ENCODE peak calls at places on chromosomes 5 and 9, in six cellular contexts. X is HCT116, S is GM23248, H is SK-N-SH, M is MM.1S, T is PC-3. Q is an unnamed sample.
A peak's percentile ranks its signal among the peaks of the same experiment; 100 is the strongest.

GRCh38 chr9:25600501-25600900 is 77.7 kb downstream of the TUSC1 start:
- DNase-seq in X (no peak), S (no peak), H (no peak), M (no peak), T (no peak), Q (no peak)

GRCh38 chr5:61275841-61276240 is 56.2 kb upstream of the ZSWIM6 start:
- DNase-seq in X (no peak), S (peak; percentile 73), H (no peak), M (no peak), T (peak; percentile 58), Q (no peak)

GRCh38 chr9:113807173-113808061 is 68.7 kb upstream of the ZNF618 start:
- DNase-seq in X (peak; percentile 33), S (peak; percentile 65), H (peak; percentile 75), M (peak; percentile 18), T (peak; percentile 64), Q (peak; percentile 60)

GRCh38 chr9:68827833-68828744 is 123.0 kb downstream of the PIP5K1B start:
- DNase-seq in X (no peak), S (no peak), H (no peak), M (no peak), T (no peak), Q (no peak)

GRCh38 chr5:122164070-122164435 is 34.7 kb downstream of the ZNF474 start:
- DNase-seq in X (no peak), S (no peak), H (no peak), M (no peak), T (no peak), Q (no peak)

GRCh38 chr5:144549580-144549979 is 378.9 kb downstream of the KCTD16 start:
- DNase-seq in X (no peak), S (peak; percentile 34), H (no peak), M (no peak), T (no peak), Q (no peak)

GRCh38 chr9:104850771-104851170 is 77.2 kb downstream of the ABCA1 start:
- DNase-seq in X (no peak), S (peak; percentile 45), H (no peak), M (no peak), T (peak; percentile 24), Q (no peak)

GRCh38 chr5:159104058-159104651 is 4.4 kb upstream of the EBF1 start:
- DNase-seq in X (no peak), S (peak; percentile 51), H (no peak), M (no peak), T (peak; percentile 25), Q (peak; percentile 81)

GRCh38 chr5:157354825-157355224 is 88.9 kb downstream of the CYFIP2 start:
- DNase-seq in X (no peak), S (no peak), H (peak; percentile 27), M (no peak), T (peak; percentile 48), Q (peak; percentile 54)

GRCh38 chr9:129617167-129617566 is 3.7 kb downstream of the C9orf50 start:
- DNase-seq in X (no peak), S (peak; percentile 88), H (no peak), M (peak; percentile 48), T (peak; percentile 54), Q (peak; percentile 55)

GRCh38 chr5:103244398-103244797 is 14.2 kb upstream of the MACIR start:
- DNase-seq in X (no peak), S (no peak), H (no peak), M (no peak), T (no peak), Q (no peak)

GRCh38 chr5:150184006-150184405 is 5.9 kb upstream of the SLC6A7 start:
- DNase-seq in X (no peak), S (no peak), H (no peak), M (no peak), T (no peak), Q (no peak)

GRCh38 chr5:447501-447900 is 4.5 kb downstream of the EXOC3 start:
- DNase-seq in X (no peak), S (no peak), H (no peak), M (no peak), T (no peak), Q (no peak)

GRCh38 chr9:107358867-107359440 is 75.9 kb downstream of the RAD23B start:
- DNase-seq in X (no peak), S (no peak), H (no peak), M (no peak), T (no peak), Q (no peak)

GRCh38 chr5:1039210-1039548 is 30.6 kb downstream of the NKD2 start:
- DNase-seq in X (no peak), S (no peak), H (no peak), M (no peak), T (no peak), Q (no peak)

GRCh38 chr9:128409998-128410397 is 10.7 kb upstream of the CERCAM start:
- DNase-seq in X (no peak), S (peak; percentile 72), H (no peak), M (no peak), T (peak; percentile 43), Q (peak; percentile 64)

GRCh38 chr5:124927735-124928134 is 181.3 kb upstream of the ZNF608 start:
- DNase-seq in X (no peak), S (peak; percentile 43), H (no peak), M (no peak), T (peak; percentile 6), Q (no peak)

GRCh38 chr5:72878854-72879253 is 62.4 kb downstream of the TNPO1 start:
- DNase-seq in X (no peak), S (no peak), H (no peak), M (no peak), T (no peak), Q (no peak)

GRCh38 chr9:125763373-125763772 is 16.2 kb downstream of the PBX3 start:
- DNase-seq in X (no peak), S (no peak), H (peak; percentile 17), M (no peak), T (peak; percentile 26), Q (peak; percentile 68)

GRCh38 chr9:123914517-123915199 is 15.3 kb downstream of the DENND1A start:
- DNase-seq in X (no peak), S (no peak), H (no peak), M (no peak), T (no peak), Q (no peak)

GRCh38 chr9:3118081-3118480 is 274.2 kb upstream of the PUM3 start:
- DNase-seq in X (no peak), S (no peak), H (no peak), M (no peak), T (no peak), Q (no peak)

GRCh38 chr9:2966846-2967372 is 123.0 kb upstream of the PUM3 start:
- DNase-seq in X (no peak), S (no peak), H (no peak), M (no peak), T (no peak), Q (no peak)

GRCh38 chr9:133114451-133114885 is 6.6 kb downstream of the RALGDS start:
- DNase-seq in X (no peak), S (peak; percentile 58), H (peak; percentile 85), M (no peak), T (no peak), Q (no peak)

GRCh38 chr5:62167651-62168050 is 138.4 kb upstream of the KIF2A start:
- DNase-seq in X (no peak), S (no peak), H (no peak), M (no peak), T (no peak), Q (no peak)

GRCh38 chr5:173378727-173379126 is 50.5 kb upstream of the STC2 start:
- DNase-seq in X (no peak), S (no peak), H (no peak), M (no peak), T (no peak), Q (no peak)

GRCh38 chr5:39370555-39371366 is 6.5 kb upstream of the C9 start:
- DNase-seq in X (no peak), S (peak; percentile 46), H (no peak), M (no peak), T (no peak), Q (no peak)

GRCh38 chr9:77764894-77765780 is 117.0 kb upstream of the GNA14 start:
- DNase-seq in X (peak; percentile 32), S (peak; percentile 74), H (peak; percentile 32), M (no peak), T (peak; percentile 70), Q (peak; percentile 10)

GRCh38 chr9:114902773-114903589 is 27.4 kb downstream of the TNFSF8 start:
- DNase-seq in X (no peak), S (peak; percentile 50), H (no peak), M (peak; percentile 82), T (peak; percentile 39), Q (no peak)

GRCh38 chr9:114905160-114905940 is 25.0 kb downstream of the TNFSF8 start:
- DNase-seq in X (no peak), S (no peak), H (no peak), M (no peak), T (no peak), Q (no peak)

GRCh38 chr9:114899461-114899860 is 30.9 kb downstream of the TNFSF8 start:
- DNase-seq in X (no peak), S (no peak), H (no peak), M (no peak), T (no peak), Q (no peak)

GRCh38 chr9:114898741-114899140 is 31.6 kb downstream of the TNFSF8 start:
- DNase-seq in X (no peak), S (no peak), H (no peak), M (peak; percentile 96), T (no peak), Q (no peak)

GRCh38 chr9:114900937-114901802 is 29.2 kb downstream of the TNFSF8 start:
- DNase-seq in X (no peak), S (peak; percentile 83), H (no peak), M (peak; percentile 77), T (peak; percentile 19), Q (no peak)
- H3K4me1 ChIP-seq in X (no peaks in the 10 kb centered on the region), S (peaks cover 42% of the 10 kb centered on the region), H (peaks cover 24% of the 10 kb centered on the region), M (peaks cover 81% of the 10 kb centered on the region), T (peaks cover 17% of the 10 kb centered on the region), Q (no peaks in the 10 kb centered on the region)

DNA sequence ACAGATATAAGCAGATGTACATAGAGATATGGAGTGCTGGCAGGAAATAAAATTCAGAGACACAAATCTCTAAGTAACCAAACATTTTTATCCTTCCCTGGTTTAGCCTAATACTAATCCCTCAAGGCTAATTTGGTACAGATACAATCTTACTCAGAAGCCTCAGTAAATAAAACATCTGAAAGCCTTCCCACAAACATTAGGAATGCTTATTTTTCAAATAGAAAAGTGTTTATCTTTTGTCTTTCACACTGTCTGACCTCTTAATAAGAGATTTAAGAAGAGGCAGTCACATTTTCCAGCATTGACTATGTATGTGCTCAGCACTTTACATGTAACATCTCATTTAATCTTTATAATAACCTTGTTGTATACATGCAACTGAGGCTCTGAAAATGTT is 399.4 kb downstream of the ARRDC3 start:
- DNase-seq in X (no peak), S (no peak), H (peak; percentile 24), M (no peak), T (peak; percentile 63), Q (no peak)
- TF ChIP-seq EZH2phosphoT487 in X (no peak), S (no peak), H (no peak), M (no peak), T (no peak), Q (no peak)

GRCh38 chr9:89405832-89406231 is 87.5 kb downstream of the SECISBP2 start:
- DNase-seq in X (no peak), S (no peak), H (peak; percentile 57), M (peak; percentile 84), T (no peak), Q (no peak)
- H3K9ac ChIP-seq in X (no peak overlapping the region), S (no peak overlapping the region), H (no peak overlapping the region), M (peak overlapping the region; percentile 43), T (no peak overlapping the region), Q (no peak overlapping the region)

DNA sequence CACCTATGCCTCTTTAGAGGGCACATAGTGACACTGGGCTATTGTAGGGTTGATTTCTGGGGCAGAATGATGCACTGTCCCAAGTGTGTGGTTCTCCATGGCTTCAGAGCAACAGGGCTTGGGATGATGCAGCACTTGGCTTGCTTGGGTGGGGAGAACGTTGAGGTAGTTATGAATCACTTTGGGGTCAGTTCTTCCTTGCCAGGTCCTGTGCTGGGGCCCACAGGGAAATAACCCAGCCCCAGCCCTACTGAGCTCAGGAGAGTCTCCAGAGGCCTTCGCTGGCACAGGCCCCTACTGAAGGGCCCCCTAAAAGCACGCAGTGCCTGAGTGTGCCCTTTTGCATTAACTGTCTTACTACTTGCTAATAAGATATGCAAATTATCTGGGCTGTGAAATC is 24.2 kb downstream of the JADE2 start:
- DNase-seq in X (no peak), S (peak; percentile 92), H (no peak), M (no peak), T (peak; percentile 41), Q (no peak)
- H3K4me1 ChIP-seq in X (no peaks in the 10 kb centered on the region), S (peaks cover 79% of the 10 kb centered on the region), H (peaks cover 52% of the 10 kb centered on the region), M (no peaks in the 10 kb centered on the region), T (peaks cover 59% of the 10 kb centered on the region), Q (peaks cover 3% of the 10 kb centered on the region)

Q was measured in neural progenitor cell.